ENCODE peak calls at places on chromosomes 12 and 14, in nine cellular contexts. J is neural crest cell; G is nephron progenitor cell; O is activated CD8-positive, alpha-beta T cell treated with anti-CD3 and anti-CD28 coated beads for 36 hours; V is CD8-positive, alpha-beta T cell; L is tibial artery; N is PC-9; Y is heart right ventricle; M is mesothelial cell of epicardium. P is an unnamed sample.

GRCh38 chr12:14948672-14949071 is 10.3 kb upstream of the ERP27 start:
- DNase-seq in O (peak), M (no peak), G (no peak), L (peak), Y (no peak), J (no peak), N (no peak), V (peak), P (peak)

GRCh38 chr14:92792885-92793284 is 1.2 kb upstream of the GOLGA5 start:
- DNase-seq in V (no peak), Y (no peak), N (no peak), G (no peak), M (no peak), J (no peak), O (no peak), L (no peak), P (no peak)

GRCh38 chr12:1007276-1007675 is 16.3 kb downstream of the ERC1 start:
- DNase-seq in O (no peak), V (no peak), M (no peak), G (no peak), Y (no peak), J (no peak), N (no peak), L (no peak), P (no peak)

GRCh38 chr14:94897092-94897491 is 127.2 kb upstream of the GSC start:
- DNase-seq in Y (no peak), N (no peak), G (no peak), O (no peak), L (peak), M (no peak), V (no peak), J (no peak), P (no peak)

GRCh38 chr12:97556201-97556824 is 93.7 kb downstream of the RMST start:
- DNase-seq in O (no peak), M (no peak), Y (peak), G (peak), J (no peak), V (no peak), L (no peak), N (peak), P (peak)

GRCh38 chr12:26668230-26668629 is 164.8 kb downstream of the ITPR2 start:
- DNase-seq in Y (no peak), N (no peak), O (no peak), V (no peak), L (no peak), J (no peak), G (no peak), M (no peak), P (no peak)

GRCh38 chr12:99695050-99695449 is 47.5 kb downstream of the GARIN6 start:
- DNase-seq in Y (no peak), O (no peak), M (no peak), G (no peak), N (no peak), V (no peak), J (no peak), L (no peak), P (no peak)

GRCh38 chr12:128857173-128857770 is 4.0 kb downstream of the GLT1D1 start:
- DNase-seq in J (no peak), L (no peak), O (no peak), G (no peak), V (no peak), Y (no peak), M (no peak), N (no peak), P (no peak)

GRCh38 chr12:53172352-53172751 is 8.2 kb upstream of the ZNF740 start:
- DNase-seq in G (no peak), J (no peak), M (no peak), L (no peak), Y (no peak), N (no peak), O (no peak), V (no peak), P (no peak)

GRCh38 chr12:18591473-18591872 is 146.3 kb downstream of the PLCZ1 start:
- DNase-seq in L (no peak), V (no peak), M (no peak), O (no peak), G (no peak), Y (no peak), N (no peak), J (no peak), P (no peak)

GRCh38 chr12:132593938-132594358 is 16.4 kb downstream of the LRCOL1 start:
- DNase-seq in N (peak), L (peak), M (peak), J (peak), Y (peak), V (no peak), O (peak), G (peak), P (peak)

GRCh38 chr12:78118036-78118435 is 287.3 kb downstream of the NAV3 start:
- DNase-seq in J (no peak), V (no peak), L (no peak), Y (no peak), G (no peak), M (no peak), N (no peak), O (no peak), P (no peak)

GRCh38 chr14:75379930-75380270 is 47.9 kb upstream of the JDP2 start:
- DNase-seq in L (no peak), N (no peak), M (no peak), J (no peak), V (no peak), O (no peak), G (no peak), Y (no peak), P (no peak)

GRCh38 chr14:95322646-95323045 is 2.9 kb upstream of the CLMN start:
- DNase-seq in M (no peak), O (no peak), Y (no peak), J (no peak), V (no peak), G (no peak), N (peak), L (no peak), P (no peak)

GRCh38 chr12:92356405-92356804 is 210.8 kb upstream of the BTG1 start:
- DNase-seq in L (no peak), O (peak), V (no peak), N (no peak), G (no peak), J (no peak), Y (no peak), M (no peak), P (no peak)

GRCh38 chr12:131102493-131102931 is 148.8 kb downstream of the ADGRD1 start:
- DNase-seq in J (no peak), N (no peak), Y (no peak), M (peak), V (no peak), G (no peak), O (no peak), L (peak), P (no peak)

GRCh38 chr14:89858084-89858483 is 96.4 kb downstream of the EFCAB11 start:
- DNase-seq in O (no peak), G (no peak), Y (no peak), V (no peak), N (no peak), L (no peak), J (no peak), M (no peak), P (no peak)

GRCh38 chr12:51910168-51910567 is 2.9 kb downstream of the ACVRL1 start:
- DNase-seq in G (no peak), M (no peak), V (no peak), J (no peak), Y (no peak), N (no peak), L (no peak), O (no peak), P (no peak)

GRCh38 chr12:48349471-48349870 is 1.2 kb downstream of the ZNF641 start:
- DNase-seq in M (no peak), Y (peak), V (no peak), L (no peak), O (no peak), J (no peak), N (no peak), G (no peak), P (no peak)

GRCh38 chr14:60235440-60235839 is 13.6 kb upstream of the PPM1A start:
- DNase-seq in O (no peak), V (no peak), J (no peak), G (no peak), M (no peak), N (no peak), L (no peak), Y (no peak), P (no peak)

GRCh38 chr14:68938515-68939423 is 40.3 kb downstream of the ACTN1 start:
- DNase-seq in L (no peak), V (no peak), M (no peak), G (no peak), O (no peak), J (no peak), N (no peak), Y (no peak), P (no peak)

GRCh38 chr12:121534495-121535148 is 46.2 kb downstream of the KDM2B start:
- DNase-seq in O (peak), N (no peak), V (peak), L (no peak), Y (no peak), G (no peak), J (no peak), M (no peak), P (no peak)

GRCh38 chr12:101207086-101207780 is 2.8 kb downstream of the SLC5A8 start:
- DNase-seq in J (no peak), Y (no peak), G (no peak), L (no peak), O (no peak), N (no peak), M (no peak), V (no peak), P (no peak)

GRCh38 chr12:39395866-39396265 is 47.1 kb downstream of the KIF21A start:
- DNase-seq in J (no peak), L (no peak), V (no peak), O (no peak), G (no peak), M (no peak), N (no peak), Y (no peak), P (no peak)

GRCh38 chr12:94849411-94849976 is 154.0 kb downstream of the NDUFA12 start:
- DNase-seq in Y (no peak), N (no peak), O (no peak), M (no peak), V (no peak), J (no peak), L (no peak), G (no peak), P (no peak)

DNA sequence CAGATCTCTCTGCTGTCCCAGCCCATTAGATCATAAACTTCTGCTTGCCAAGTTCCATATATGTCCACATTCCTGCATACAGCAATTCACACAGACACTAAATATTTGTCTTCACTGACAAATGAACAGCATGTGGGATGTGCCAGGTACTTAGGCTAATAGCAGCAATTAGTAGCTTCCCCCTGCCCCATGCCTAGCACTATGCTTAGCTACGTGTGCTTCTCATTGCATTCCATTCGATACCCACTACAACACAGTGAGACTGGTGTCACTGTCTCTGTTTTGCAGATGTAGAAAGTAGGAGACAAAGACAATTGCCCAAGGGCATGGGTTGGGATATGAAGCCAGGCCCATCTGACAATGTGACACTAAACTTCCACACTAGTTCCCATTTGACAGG is 308.4 kb downstream of the BCL11B start:
- DNase-seq in N (no peak), L (no peak), V (no peak), M (no peak), J (no peak), O (no peak), G (no peak), Y (no peak), P (no peak)
- TF ChIP-seq CTCF in N (no peak), L (no peak), V (no peak), M (no peak), J (no peak), O (no peak), G (no peak), Y (no peak), P (no peak)

DNA sequence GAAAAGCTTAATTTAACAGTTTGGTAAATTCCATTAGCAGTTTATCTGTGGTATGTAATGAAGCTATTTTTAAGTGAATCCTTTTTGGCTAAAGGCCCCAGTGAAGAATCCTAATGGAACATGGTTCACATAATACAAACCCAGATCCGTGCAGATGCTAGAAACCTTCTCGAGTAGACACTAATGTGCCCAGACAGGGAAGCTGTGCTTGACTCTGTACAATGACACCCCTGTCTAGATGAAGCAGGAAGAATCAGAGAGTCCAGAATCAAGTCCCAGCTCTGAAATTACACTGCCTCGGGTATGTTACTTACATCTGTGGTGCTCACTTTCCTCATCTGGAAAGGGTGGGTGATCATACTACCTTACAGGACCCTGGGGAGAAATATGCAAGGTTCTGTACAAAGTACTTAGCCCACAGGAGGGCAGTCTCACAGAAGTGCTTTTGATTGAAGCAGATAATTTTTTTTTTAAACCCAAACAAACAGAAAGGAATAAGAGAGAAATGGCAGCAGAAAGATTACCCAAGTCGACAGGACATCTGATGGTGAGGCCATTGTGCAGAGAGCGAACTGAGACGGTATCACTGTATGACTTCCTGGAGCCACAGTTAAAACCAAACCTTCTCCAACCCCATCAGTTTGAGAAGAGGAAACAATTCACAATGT is 8.6 kb downstream of the CRACR2A start:
- DNase-seq in G (no peak), O (no peak), N (peak), L (no peak), M (no peak), Y (no peak), V (no peak), J (no peak), P (no peak)
- TF ChIP-seq CTCF in G (no peak), O (peak), N (no peak), L (peak), M (no peak), Y (no peak), V (peak), J (no peak), P (no peak)

GRCh38 chr14:63853831-63854293 is 1.1 kb downstream of the SYNE2 start:
- DNase-seq in Y (peak), G (peak), M (peak), L (peak), J (peak), N (peak), O (peak), V (peak), P (peak)

GRCh38 chr14:63852271-63852816 is 460 bp upstream of the SYNE2 start:
- DNase-seq in G (no peak), J (no peak), M (no peak), V (no peak), O (peak), L (no peak), Y (no peak), N (no peak), P (no peak)

GRCh38 chr14:63854330-63854729 is 1.5 kb downstream of the SYNE2 start:
- DNase-seq in O (no peak), Y (no peak), N (no peak), G (no peak), M (no peak), L (no peak), J (no peak), V (no peak), P (no peak)

GRCh38 chr14:63855272-63855671 is 2.5 kb downstream of the SYNE2 start:
- DNase-seq in J (no peak), G (no peak), V (no peak), Y (no peak), L (no peak), N (no peak), M (no peak), O (no peak), P (no peak)

DNA sequence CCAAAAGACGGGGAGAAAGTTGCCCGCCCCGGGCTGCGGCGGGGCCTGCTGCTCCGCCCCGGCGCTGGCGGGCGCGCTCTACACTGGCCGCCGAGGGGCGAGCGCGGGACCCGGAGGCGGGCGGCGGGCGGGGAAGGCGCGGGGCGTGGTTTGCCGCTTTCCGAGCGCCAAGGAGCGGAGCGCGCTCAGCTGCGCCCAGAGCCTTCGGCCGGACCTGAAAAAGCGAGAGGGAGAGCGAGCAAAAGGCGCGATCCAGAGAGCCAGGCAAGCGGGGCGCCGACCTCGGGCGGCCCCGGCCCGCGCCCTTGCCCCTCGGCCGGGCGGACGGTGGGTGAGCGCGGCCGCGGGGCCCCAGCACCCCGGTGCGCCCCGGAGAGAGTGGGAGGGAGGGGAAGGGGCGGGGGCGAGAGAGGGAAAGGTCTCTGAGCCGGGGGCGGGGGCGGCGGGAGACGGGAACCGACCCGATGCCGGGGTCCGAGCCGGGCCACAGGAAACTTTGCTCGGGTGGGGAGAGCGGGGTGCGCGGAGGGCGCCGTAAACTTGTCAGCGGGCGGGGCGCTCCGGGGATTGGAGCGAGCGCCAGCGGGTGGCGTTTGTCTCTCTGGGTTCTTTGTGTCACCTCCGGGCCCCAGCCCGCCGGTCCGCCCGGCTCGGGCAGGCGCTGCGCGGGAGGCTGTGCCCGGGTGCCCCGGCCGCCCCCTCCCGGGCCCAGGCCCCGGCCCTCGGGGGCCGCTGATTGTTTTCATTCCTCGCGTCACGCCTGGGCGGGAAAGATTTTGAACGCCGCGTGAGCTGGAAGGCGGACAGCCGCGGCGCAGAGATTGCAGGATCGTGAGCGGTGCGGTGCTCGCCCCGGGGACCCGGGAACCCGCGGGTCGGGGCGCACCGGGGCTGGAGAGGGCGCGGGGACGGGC is at the start of gene SYNE2:
- DNase-seq in J (peak), V (peak), O (peak), G (peak), Y (peak), M (peak), N (peak), L (peak), P (peak)
- TF ChIP-seq CTCF in J (peak), V (peak), O (no peak), G (no peak), Y (peak), M (no peak), N (no peak), L (peak), P (no peak)

DNA sequence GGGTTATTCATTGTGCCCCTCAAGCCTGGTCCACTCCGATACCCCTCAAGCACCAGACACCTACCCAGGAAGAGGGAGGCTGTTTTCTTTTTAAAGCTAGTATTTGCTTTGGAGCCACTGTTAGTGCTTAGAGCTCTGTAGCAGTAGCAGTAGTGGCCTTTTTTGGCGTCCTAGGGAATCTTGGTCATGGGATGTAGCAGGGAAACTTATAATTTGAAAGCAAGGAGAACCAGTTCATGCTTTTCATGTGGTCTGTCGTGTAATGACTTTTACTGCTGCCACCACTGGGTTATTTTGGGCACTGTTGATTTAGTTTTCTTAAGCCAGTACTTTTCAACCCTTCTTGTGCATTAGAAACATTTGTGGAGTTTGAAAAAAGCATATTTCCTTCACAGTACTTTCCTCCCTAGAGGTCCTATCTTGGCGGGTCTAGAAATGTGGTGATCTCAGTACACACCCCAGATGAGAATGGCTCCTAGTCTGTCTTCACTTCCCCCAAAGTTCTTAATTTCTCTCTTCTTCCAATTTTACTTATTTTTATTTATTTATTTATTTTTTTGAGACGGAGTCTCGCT is 49.7 kb downstream of the MARK3 start:
- DNase-seq in M (no peak), L (peak), G (no peak), N (no peak), V (no peak), O (no peak), J (no peak), Y (no peak), P (no peak)
- TF ChIP-seq CTCF in M (no peak), L (peak), G (no peak), N (no peak), V (no peak), O (no peak), J (no peak), Y (no peak), P (no peak)

DNA sequence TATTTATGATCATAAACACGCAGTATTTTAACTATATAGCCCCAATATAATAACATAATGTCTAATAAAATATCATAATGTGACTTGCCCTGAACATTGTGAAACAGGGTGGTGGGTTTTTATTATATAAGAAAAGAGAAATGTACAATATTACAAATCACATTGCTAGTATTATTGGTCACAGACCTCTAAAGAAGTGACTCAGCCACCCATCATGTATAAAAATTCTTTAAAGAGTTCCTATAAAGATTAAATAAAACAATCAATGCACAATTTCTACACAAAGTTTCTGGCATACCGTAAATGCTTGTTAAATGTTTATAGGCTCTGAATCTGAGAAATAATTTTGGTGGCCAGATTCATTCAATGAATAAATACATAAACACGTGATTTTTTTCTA is 28.9 kb downstream of the ABCC9 start:
- DNase-seq in M (no peak), V (no peak), O (no peak), G (no peak), Y (no peak), N (no peak), J (no peak), L (no peak), P (no peak)
- TF ChIP-seq CTCF in M (no peak), V (no peak), O (no peak), G (no peak), Y (no peak), N (no peak), J (no peak), L (no peak), P (no peak)

P was measured in endothelial cell.